ENCODE peak calls at places on chromosome 10, in seven cellular contexts. K is HepG2, S is HCT116, M is K562, X is H1, T is GM12878, W is SK-N-SH. I is an unnamed sample.

GRCh38 chr10:69952801-69953200 is 99.8 kb upstream of the MACROH2A2 start:
- DNase-seq in S (no peak), M (no peak), X (peak; percentile 33), W (no peak), K (no peak), T (no peak), I (no peak)

GRCh38 chr10:31836569-31837406 is 91.8 kb downstream of the ARHGAP12 start:
- DNase-seq in M (peak; percentile 57), X (no peak), K (peak; percentile 36), W (peak; percentile 26), S (peak; percentile 22), T (no peak), I (peak; percentile 2)

GRCh38 chr10:6299234-6299633 is 96.5 kb downstream of the PFKFB3 start:
- DNase-seq in W (no peak), K (peak; percentile 60), M (peak; percentile 18), T (no peak), S (peak; percentile 91), X (no peak), I (no peak)

GRCh38 chr10:33334839-33335549 is 527 bp upstream of the NRP1 start:
- DNase-seq in X (no peak), T (no peak), M (no peak), W (peak; percentile 88), S (peak; percentile 24), K (peak; percentile 36), I (peak; percentile 53)

GRCh38 chr10:86402283-86402931 is 35.8 kb upstream of the GRID1 start:
- DNase-seq in W (no peak), X (no peak), K (peak; percentile 20), T (no peak), M (no peak), S (no peak), I (no peak)

GRCh38 chr10:101375073-101375472 is 21.1 kb downstream of the BTRC start:
- DNase-seq in K (no peak), S (no peak), X (no peak), W (no peak), T (no peak), M (no peak), I (no peak)

GRCh38 chr10:24415455-24416169 is 206.7 kb downstream of the KIAA1217 start:
- DNase-seq in T (no peak), K (no peak), S (no peak), W (peak; percentile 61), X (no peak), M (no peak), I (no peak)

GRCh38 chr10:78706256-78706655 is 362.5 kb upstream of the ZMIZ1 start:
- DNase-seq in K (no peak), M (no peak), S (no peak), X (no peak), W (no peak), T (no peak), I (no peak)

GRCh38 chr10:68348265-68348741 is 15.6 kb upstream of the PBLD start:
- DNase-seq in K (peak; percentile 48), T (no peak), W (peak; percentile 45), X (no peak), M (peak; percentile 73), S (peak; percentile 28), I (no peak)
- TF ChIP-seq JUND in K (no peak), T (no peak), W (no peak), X (no peak), M (no peak), S (no peak), I (no peak)

GRCh38 chr10:71888623-71889387 is 37.8 kb upstream of the PSAP start:
- DNase-seq in T (peak; percentile 78), S (peak; percentile 35), W (peak; percentile 85), M (peak; percentile 82), K (no peak), X (peak; percentile 5), I (peak; percentile 4)
- TF ChIP-seq JUND in T (no peak), S (peak; percentile 3), W (no peak), M (peak; percentile 52), K (no peak), X (no peak), I (no peak)

GRCh38 chr10:132162021-132162531 is 24.7 kb upstream of the DPYSL4 start:
- DNase-seq in K (no peak), W (no peak), S (no peak), X (no peak), T (no peak), M (no peak), I (no peak)
- TF ChIP-seq JUND in K (no peak), W (no peak), S (no peak), X (no peak), T (no peak), M (no peak), I (no peak)

GRCh38 chr10:47118326-47118725 is 181.7 kb upstream of the GDF10 start:
- DNase-seq in S (no peak), M (no peak), X (no peak), T (no peak), W (no peak), K (no peak), I (no peak)

GRCh38 chr10:47121336-47121735 is 178.7 kb upstream of the GDF10 start:
- DNase-seq in K (no peak), W (no peak), S (no peak), M (no peak), T (no peak), X (no peak), I (no peak)

GRCh38 chr10:47127188-47127587 is 172.8 kb upstream of the GDF10 start:
- DNase-seq in S (no peak), K (no peak), X (no peak), M (no peak), T (no peak), W (no peak), I (no peak)

DNA sequence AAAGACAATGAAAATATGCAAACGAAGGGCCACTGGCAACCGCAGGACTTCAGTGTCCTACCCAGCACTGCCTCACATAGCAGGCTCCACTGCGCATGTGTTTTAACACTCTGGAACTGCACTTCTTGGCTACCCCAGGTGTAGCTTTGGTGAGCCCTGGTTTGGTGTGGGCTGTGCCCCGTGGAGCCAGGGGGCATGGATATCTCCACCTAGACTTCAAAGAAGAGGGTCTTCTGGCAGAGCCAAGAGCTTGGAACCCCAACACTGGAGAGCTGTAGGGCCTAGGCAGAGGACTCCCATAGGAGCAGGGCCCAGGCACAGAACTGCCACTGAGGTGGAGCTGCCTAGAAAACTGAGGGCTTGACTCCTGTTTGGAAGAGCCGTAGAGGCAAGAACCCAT is 176.1 kb upstream of the GDF10 start:
- DNase-seq in M (no peak), T (no peak), X (no peak), S (no peak), W (no peak), K (no peak), I (no peak)
- TF ChIP-seq JUND in M (no peak), T (no peak), X (no peak), S (no peak), W (no peak), K (no peak), I (no peak)

DNA sequence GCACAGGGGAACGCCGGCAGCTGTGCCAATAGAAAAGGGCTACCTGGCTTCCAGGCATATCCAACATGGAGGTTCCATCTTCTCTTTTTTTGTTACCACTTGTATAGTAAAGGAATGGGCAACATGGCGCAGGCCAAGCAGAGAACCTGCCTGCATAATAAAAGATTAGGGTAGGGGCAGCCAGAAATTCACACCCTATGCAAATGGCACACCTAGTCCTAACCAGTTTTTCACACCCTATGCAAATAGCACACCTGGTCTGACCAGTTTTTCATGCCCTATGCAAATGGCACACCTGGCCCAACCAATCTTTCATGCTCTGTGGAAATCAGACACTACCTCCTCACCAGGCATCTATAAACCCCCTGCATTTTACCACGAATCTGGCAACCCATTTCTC is 369.5 kb downstream of the IPMK start:
- DNase-seq in W (no peak), K (no peak), S (no peak), M (no peak), X (peak; percentile 10), T (no peak), I (peak; percentile 96)
- TF ChIP-seq JUND in W (no peak), K (no peak), S (no peak), M (no peak), X (no peak), T (no peak), I (no peak)

GRCh38 chr10:113454341-113455061 is 98.4 kb upstream of the HABP2 start:
- DNase-seq in T (no peak), M (peak; percentile 32), K (peak; percentile 5), X (peak; percentile 33), S (peak; percentile 31), W (peak; percentile 69), I (peak; percentile 67)
- TF ChIP-seq JUND in T (no peak), M (no peak), K (no peak), X (no peak), S (no peak), W (no peak), I (no peak)

GRCh38 chr10:98433881-98434732 is 12.6 kb downstream of the HPS1 start:
- DNase-seq in X (no peak), T (no peak), S (no peak), M (no peak), K (no peak), W (no peak), I (no peak)
- TF ChIP-seq JUND in X (no peak), T (no peak), S (peak; percentile 20), M (no peak), K (no peak), W (no peak), I (no peak)

DNA sequence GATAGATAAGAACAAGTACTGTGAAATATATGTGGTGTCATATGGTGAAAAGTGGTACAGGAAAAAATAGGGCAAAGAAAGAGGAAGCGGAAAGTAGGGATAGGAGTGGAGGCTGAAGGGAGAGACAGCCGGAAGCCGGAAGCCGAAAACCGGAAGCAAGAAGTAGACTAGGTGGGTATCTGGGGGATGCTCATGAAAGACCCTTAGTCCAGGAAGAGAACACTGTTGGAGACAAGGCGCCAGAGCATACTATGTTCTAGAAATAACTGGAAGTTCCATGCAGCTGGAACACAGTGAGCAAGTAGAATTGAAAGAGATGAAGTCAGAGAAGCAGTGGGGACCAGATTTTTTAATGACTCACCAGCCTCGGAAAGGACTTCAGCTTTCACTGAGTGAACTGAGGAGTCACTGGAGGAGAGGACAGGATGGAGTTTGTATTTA is 22.5 kb downstream of the ST8SIA6 start:
- DNase-seq in M (no peak), X (no peak), S (no peak), W (no peak), T (no peak), K (no peak), I (no peak)
- TF ChIP-seq JUND in M (peak; percentile 51), X (no peak), S (no peak), W (no peak), T (no peak), K (no peak), I (no peak)

GRCh38 chr10:20890491-20891337 is 6.4 kb downstream of the NEBL start:
- DNase-seq in S (no peak), W (no peak), T (no peak), X (no peak), M (peak; percentile 4), K (no peak), I (no peak)
- TF ChIP-seq JUND in S (no peak), W (no peak), T (no peak), X (no peak), M (no peak), K (no peak), I (no peak)

GRCh38 chr10:12534824-12535223 is 185.5 kb downstream of the CAMK1D start:
- DNase-seq in T (no peak), W (peak; percentile 77), M (peak; percentile 20), X (no peak), K (no peak), S (no peak), I (peak; percentile 87)
- TF ChIP-seq JUND in T (no peak), W (no peak), M (peak; percentile 67), X (no peak), K (no peak), S (no peak), I (no peak)

I was measured in T47D.